ENCODE peak calls at places on chromosomes 12 and 14, in seven cellular contexts. N is K562, U is T47D, Z is GM12878, K is H1, X is SK-N-SH, A is HepG2. P is an unnamed sample.

GRCh38 chr12:52391618-52392002 is 6.2 kb upstream of the KRT84 start:
- DNase-seq in A (no peak), Z (no peak), U (no peak), N (no peak), X (peak; percentile 73), K (no peak), P (no peak)

GRCh38 chr14:54776361-54777001 is 126.1 kb downstream of the GCH1 start:
- DNase-seq in A (no peak), K (no peak), Z (peak; percentile 24), N (no peak), X (peak; percentile 33), U (no peak), P (no peak)

GRCh38 chr12:103495158-103495782 is 498 bp downstream of the C12orf42 start:
- DNase-seq in K (peak; percentile 53), N (no peak), X (peak; percentile 76), U (no peak), Z (no peak), A (no peak), P (no peak)

GRCh38 chr14:81669308-81669707 is 135.7 kb upstream of the SEL1L start:
- DNase-seq in Z (no peak), K (no peak), N (no peak), A (no peak), X (no peak), U (no peak), P (no peak)

GRCh38 chr12:5177731-5178130 is 134.1 kb downstream of the KCNA5 start:
- DNase-seq in N (no peak), A (no peak), Z (no peak), K (no peak), U (no peak), X (no peak), P (peak; percentile 48)

GRCh38 chr14:42316746-42317145 is 710.1 kb downstream of the LRFN5 start:
- DNase-seq in Z (no peak), U (no peak), N (no peak), A (no peak), X (no peak), K (no peak), P (no peak)

GRCh38 chr14:60482743-60483142 is 3.1 kb downstream of the C14orf39 start:
- DNase-seq in Z (no peak), K (no peak), A (peak; percentile 1), U (no peak), N (no peak), X (no peak), P (peak; percentile 29)

GRCh38 chr12:70560671-70561070 is 76.6 kb downstream of the PTPRB start:
- DNase-seq in X (no peak), U (no peak), N (no peak), K (no peak), Z (no peak), A (peak; percentile 24), P (peak; percentile 33)

GRCh38 chr12:9668141-9669018 is 1.1 kb upstream of the CLEC2D start:
- DNase-seq in K (no peak), U (no peak), X (no peak), N (no peak), Z (no peak), A (no peak), P (no peak)

DNA sequence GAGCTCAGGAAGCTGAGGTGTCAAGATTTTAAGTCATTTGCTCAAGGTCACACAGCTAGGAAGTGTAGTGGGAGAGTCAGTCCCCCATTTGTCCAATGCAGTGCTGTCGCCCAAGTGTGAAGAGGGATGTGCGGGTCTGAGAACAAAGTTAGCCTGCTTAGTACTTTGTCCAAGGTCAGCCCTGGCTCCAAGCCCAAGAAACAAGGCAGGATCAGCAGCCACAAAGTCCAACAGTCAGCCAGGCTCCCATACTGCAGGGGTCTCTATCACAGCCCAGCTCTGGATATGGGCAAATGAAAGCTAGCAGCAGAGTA is 90.8 kb upstream of the EEA1 start:
- DNase-seq in A (no peak), Z (no peak), N (no peak), X (no peak), U (no peak), K (no peak), P (no peak)
- TF ChIP-seq JUND in A (no peak), Z (no peak), N (no peak), X (no peak), U (no peak), K (no peak), P (no peak)

GRCh38 chr12:112288638-112289037 is 93.6 kb downstream of the HECTD4 start:
- DNase-seq in K (no peak), U (no peak), A (no peak), Z (no peak), X (no peak), N (no peak), P (no peak)
- TF ChIP-seq JUND in K (no peak), U (no peak), A (no peak), Z (no peak), X (no peak), N (no peak), P (no peak)

DNA sequence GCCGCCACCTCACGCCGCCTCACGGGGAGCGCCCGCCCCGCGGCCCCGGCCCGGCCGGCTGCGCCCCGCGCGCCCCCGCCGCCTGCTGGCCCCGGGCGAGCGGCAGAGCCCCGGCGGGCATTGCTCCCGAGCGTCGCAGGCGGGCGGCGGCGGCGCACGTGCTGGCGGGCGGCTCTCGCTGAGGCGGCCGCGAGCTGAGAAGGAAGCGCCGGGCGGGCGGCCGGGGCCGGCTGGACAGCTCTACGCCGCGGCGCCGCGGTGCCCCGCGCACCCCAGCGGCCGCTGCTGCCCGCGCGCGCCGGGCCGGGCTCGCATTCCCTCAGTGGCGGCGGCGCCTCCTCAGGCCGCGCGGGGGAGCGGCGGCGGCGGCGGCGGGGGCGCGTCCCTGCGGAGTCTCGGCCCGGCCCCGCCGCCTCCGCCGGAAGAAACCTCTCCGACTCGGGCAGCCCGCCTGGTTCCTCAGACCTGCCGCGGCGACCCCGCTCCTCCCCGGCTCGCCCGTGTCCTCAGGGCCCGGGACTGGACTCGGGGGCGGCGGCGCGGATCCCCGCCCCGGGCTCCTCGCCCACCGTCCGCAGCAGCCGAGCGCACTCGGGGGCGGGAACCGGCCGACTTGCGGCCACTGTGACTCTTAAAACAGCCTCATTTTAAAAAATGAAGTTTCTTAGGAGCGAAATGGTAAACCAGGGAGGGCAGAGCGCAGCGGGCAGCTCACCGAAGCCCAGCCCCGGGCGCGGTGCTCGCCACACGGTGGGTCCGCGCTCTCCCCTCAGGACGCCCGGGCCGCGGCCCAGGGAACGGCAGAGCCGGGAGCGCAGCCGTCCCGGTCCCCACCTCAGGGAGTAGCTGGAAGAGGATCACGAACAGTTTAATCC is at the start of gene PITPNM2:
- DNase-seq in X (peak; percentile 90), Z (no peak), A (no peak), N (peak; percentile 77), U (peak; percentile 90), K (no peak), P (no peak)
- TF ChIP-seq JUND in X (no peak), Z (no peak), A (no peak), N (no peak), U (no peak), K (no peak), P (no peak)

GRCh38 chr12:119153477-119154434 is 25.0 kb upstream of the HSPB8 start:
- DNase-seq in K (peak; percentile 93), X (no peak), A (no peak), N (peak; percentile 81), Z (no peak), U (no peak), P (peak; percentile 68)
- TF ChIP-seq JUND in K (no peak), X (no peak), A (no peak), N (no peak), Z (no peak), U (no peak), P (no peak)